ENCODE peak calls at places on chromosomes 2 and 18, in four cellular contexts. A is K562, G is HepG2, R is GM12878. V is an unnamed sample.

GRCh38 chr2:223000872-223001825 is 50.8 kb upstream of the KCNE4 start:
- DNase-seq in R (no peak), G (no peak), A (no peak), V (no peak)

GRCh38 chr2:105437708-105438103 is 38.9 kb upstream of the FHL2 start:
- DNase-seq in R (no peak), A (no peak), G (no peak), V (no peak)

GRCh38 chr2:84958135-84959044 is 12.6 kb upstream of the KCMF1 start:
- DNase-seq in R (no peak), G (peak), A (no peak), V (peak)

GRCh38 chr2:216057688-216058193 is 23.9 kb downstream of the PECR start:
- DNase-seq in R (peak), A (no peak), G (no peak), V (no peak)

GRCh38 chr2:47345584-47345913 is 57.4 kb upstream of the MSH2 start:
- DNase-seq in R (no peak), G (peak), A (no peak), V (peak)

GRCh38 chr2:226721541-226721940 is 78.1 kb downstream of the IRS1 start:
- DNase-seq in A (no peak), G (no peak), R (no peak), V (no peak)

GRCh38 chr18:12085786-12086185 is 7.9 kb upstream of the ANKRD62 start:
- DNase-seq in A (no peak), G (no peak), R (no peak), V (no peak)

GRCh38 chr2:231364961-231365810 is 30.3 kb upstream of the B3GNT7 start:
- DNase-seq in R (no peak), G (peak), A (peak), V (peak)

GRCh38 chr18:79546781-79547272 is 132.8 kb upstream of the CTDP1 start:
- DNase-seq in R (no peak), G (no peak), A (no peak), V (no peak)

DNA sequence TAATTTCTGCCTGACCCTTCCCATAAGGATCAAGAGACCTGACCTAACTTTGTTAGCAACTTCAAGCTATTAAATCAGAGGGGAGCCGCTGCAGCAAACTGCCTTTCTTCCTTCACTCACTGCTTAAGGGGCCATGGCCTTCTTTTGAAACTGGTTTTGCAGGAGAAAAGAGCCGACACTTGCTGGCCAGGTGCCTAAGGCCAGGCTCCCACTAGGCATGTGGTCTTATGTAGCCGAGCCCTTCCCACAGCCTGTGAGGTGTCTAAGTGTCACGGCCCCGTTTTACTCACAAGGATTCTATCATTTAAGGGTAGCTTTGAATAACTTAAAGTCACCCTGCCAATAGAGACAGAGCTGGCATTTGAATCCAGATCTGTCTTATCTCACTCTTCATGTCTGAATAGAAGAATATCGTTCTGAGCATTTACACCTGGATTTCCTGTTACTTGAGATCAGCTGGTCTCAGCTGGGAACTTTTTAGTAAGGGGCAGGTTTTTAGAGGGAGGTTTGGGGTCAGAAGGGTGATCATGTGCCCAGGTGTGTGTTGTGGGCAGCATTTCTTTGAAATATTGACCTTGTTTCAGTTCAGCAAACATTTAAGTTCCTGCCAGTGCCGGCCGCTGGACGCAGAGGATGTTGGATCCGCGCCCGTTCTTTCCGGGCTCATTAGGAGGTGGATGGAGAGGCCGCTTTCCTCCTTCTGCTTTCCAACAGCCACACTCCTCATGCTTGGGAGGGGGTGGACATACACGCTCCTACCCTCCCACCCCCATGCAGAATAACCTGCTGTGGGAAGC is 131.0 kb downstream of the ZNF236 start:
- DNase-seq in G (no peak), R (no peak), A (no peak), V (peak)
- TF ChIP-seq POLR2AphosphoS5 in G (no peak), R (no peak), A (no peak), V (no peak)

GRCh38 chr2:207162319-207162718 is 3.4 kb downstream of the KLF7 start:
- DNase-seq in A (no peak), G (no peak), R (no peak), V (peak)
- TF ChIP-seq MAX in A (no peak), G (no peak), R (no peak), V (no peak)

GRCh38 chr2:73366060-73366459 is 19.6 kb upstream of the ALMS1 start:
- DNase-seq in A (no peak), G (no peak), R (no peak), V (no peak)
- TF ChIP-seq MYC in A (no peak), G (no peak), R (no peak), V (no peak)

GRCh38 chr2:51711761-51712160 is 679.8 kb upstream of the NRXN1 start:
- DNase-seq in A (no peak), R (no peak), G (no peak), V (no peak)
- TF ChIP-seq POLR2AphosphoS5 in A (no peak), R (no peak), G (no peak), V (no peak)

V was measured in endothelial cell of umbilical vein.